ENCODE peak calls at places on chromosomes 2 and 18, in five cellular contexts. X, L, W, U and N are unnamed samples.

GRCh38 chr2:11264818-11265217 is 79.6 kb downstream of the ROCK2 start:
- DNase-seq in L (no peak), U (no peak), W (no peak), X (no peak), N (no peak)

GRCh38 chr2:129253461-129253812 is 726.0 kb upstream of the RAB6C start:
- DNase-seq in U (no peak), W (no peak), L (no peak), X (no peak), N (peak)

GRCh38 chr2:183010112-183010511 is 28.1 kb downstream of the NCKAP1 start:
- DNase-seq in L (peak), X (peak), W (peak), U (no peak), N (peak)

GRCh38 chr18:21484851-21485636 is 115.5 kb downstream of the ESCO1 start:
- DNase-seq in X (peak), U (no peak), L (peak), W (no peak), N (no peak)

GRCh38 chr18:40555914-40556313 is 1399.1 kb upstream of the PIK3C3 start:
- DNase-seq in W (no peak), U (no peak), L (no peak), X (no peak), N (no peak)

GRCh38 chr18:13548106-13548819 is 178.1 kb downstream of the FAM210A start:
- DNase-seq in X (no peak), L (no peak), W (no peak), U (no peak), N (no peak)

GRCh38 chr18:48871391-48872166 is 79.2 kb downstream of the SMAD7 start:
- DNase-seq in W (peak), L (no peak), X (no peak), U (no peak), N (no peak)

GRCh38 chr18:7173216-7173615 is 55.6 kb upstream of the LAMA1 start:
- DNase-seq in W (no peak), L (no peak), U (no peak), X (no peak), N (no peak)

GRCh38 chr2:12313445-12314118 is 403.2 kb upstream of the TRIB2 start:
- DNase-seq in L (peak), X (no peak), U (no peak), W (no peak), N (no peak)

GRCh38 chr2:214358506-214358905 is 52.3 kb upstream of the VWC2L start:
- DNase-seq in X (no peak), U (no peak), W (no peak), L (no peak), N (no peak)

GRCh38 chr18:21955757-21956652 is 213.4 kb upstream of the GATA6 start:
- DNase-seq in W (peak), L (peak), U (peak), X (peak), N (peak)

GRCh38 chr2:140851258-140851657 is 1279.6 kb downstream of the LRP1B start:
- DNase-seq in W (no peak), X (no peak), U (no peak), L (no peak), N (no peak)

GRCh38 chr2:210553371-210553770 is 3.0 kb upstream of the CPS1 start:
- DNase-seq in X (no peak), U (no peak), L (peak), W (no peak), N (no peak)

GRCh38 chr18:51621103-51621969 is 423.9 kb upstream of the MEX3C start:
- DNase-seq in U (peak), W (peak), X (peak), L (peak), N (peak)

GRCh38 chr2:167190053-167190452 is 301.8 kb downstream of the XIRP2 start:
- DNase-seq in X (peak), W (no peak), U (no peak), L (peak), N (no peak)

GRCh38 chr18:48926420-48926857 is 24.3 kb downstream of the SMAD7 start:
- DNase-seq in X (no peak), W (no peak), L (no peak), U (no peak), N (no peak)

GRCh38 chr2:238652771-238653157 is 195.1 kb upstream of the TWIST2 start:
- DNase-seq in X (no peak), U (no peak), L (no peak), W (no peak), N (no peak)

GRCh38 chr2:135056790-135057189 is 4.7 kb downstream of the RAB3GAP1 start:
- DNase-seq in X (peak), L (peak), W (no peak), U (no peak), N (no peak)

GRCh38 chr2:224927671-224928173 is 114.5 kb downstream of the DOCK10 start:
- DNase-seq in L (peak), W (no peak), X (no peak), U (no peak), N (no peak)

GRCh38 chr18:44594779-44595467 is 85.8 kb upstream of the SETBP1 start:
- DNase-seq in U (no peak), X (peak), W (no peak), L (peak), N (no peak)

GRCh38 chr2:118861242-118861641 is 13.8 kb upstream of the EN1 start:
- DNase-seq in X (no peak), U (no peak), L (no peak), W (no peak), N (no peak)

GRCh38 chr2:75146903-75147332 is 52.4 kb downstream of the TACR1 start:
- DNase-seq in X (peak), U (no peak), L (peak), W (no peak), N (no peak)

GRCh38 chr2:204255469-204255868 is 289.8 kb upstream of the PARD3B start:
- DNase-seq in L (no peak), W (no peak), U (no peak), X (no peak), N (no peak)

GRCh38 chr2:229408356-229408755 is 137.3 kb upstream of the PID1 start:
- DNase-seq in W (no peak), U (peak), L (peak), X (peak), N (no peak)

DNA sequence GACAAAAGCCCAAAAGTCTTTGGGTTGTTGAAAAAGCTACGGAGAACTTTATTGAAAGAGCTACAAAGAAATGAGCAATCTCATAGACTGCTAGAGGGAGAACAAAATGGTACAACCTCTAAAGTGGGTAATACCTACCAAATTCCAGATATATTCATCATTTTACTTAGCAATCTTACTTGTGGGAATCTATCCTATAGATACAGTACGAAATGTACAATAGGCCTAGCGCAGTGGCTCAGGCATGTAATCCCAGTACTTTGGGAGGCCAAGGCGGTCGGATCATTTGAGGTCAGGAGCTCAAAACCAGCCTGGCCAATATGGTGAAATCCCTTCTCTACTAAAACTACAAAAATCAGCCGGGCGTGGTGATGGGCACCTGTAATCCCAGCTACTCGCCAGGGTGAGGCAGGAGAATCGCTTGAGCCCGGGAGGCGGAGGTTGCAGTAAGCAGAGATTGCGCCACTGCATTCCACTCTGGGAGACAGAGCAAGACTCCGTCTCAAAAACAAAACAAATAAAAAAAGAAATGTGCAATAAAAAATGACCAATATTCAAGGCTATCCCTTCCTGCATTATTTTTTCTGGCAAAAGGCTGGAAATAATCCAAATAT is 10.1 kb downstream of the EXOC6B start:
- DNase-seq in U (no peak), W (no peak), L (no peak), X (no peak), N (no peak)
- TF ChIP-seq CTCF in U (no peak), W (no peak), L (no peak), X (no peak), N (no peak)

GRCh38 chr2:113236367-113237159 is 42.2 kb downstream of the PAX8 start:
- DNase-seq in W (no peak), U (no peak), X (no peak), L (no peak), N (no peak)

GRCh38 chr2:113237604-113238003 is 41.1 kb downstream of the PAX8 start:
- DNase-seq in L (no peak), W (no peak), U (no peak), X (no peak), N (no peak)

GRCh38 chr2:113242318-113242717 is 36.4 kb downstream of the PAX8 start:
- DNase-seq in U (no peak), L (no peak), W (no peak), X (no peak), N (no peak)

GRCh38 chr2:113240915-113241911 is 37.5 kb downstream of the PAX8 start:
- DNase-seq in W (no peak), L (peak), X (peak), U (peak), N (no peak)

GRCh38 chr2:113240150-113240914 is 38.4 kb downstream of the PAX8 start:
- DNase-seq in W (no peak), L (peak), X (peak), U (peak), N (no peak)
- TF ChIP-seq CTCF in W (no peak), L (no peak), X (peak), U (no peak), N (no peak)

GRCh38 chr2:150599889-150600288 is 112.4 kb upstream of the RND3 start:
- DNase-seq in U (no peak), W (no peak), X (no peak), L (no peak), N (no peak)
- TF ChIP-seq CTCF in U (no peak), W (no peak), X (peak), L (no peak), N (no peak)

GRCh38 chr18:46829947-46830346 is 73.1 kb upstream of the ST8SIA5 start:
- DNase-seq in W (no peak), X (no peak), U (no peak), L (no peak), N (no peak)
- TF ChIP-seq CTCF in W (no peak), X (no peak), U (no peak), L (no peak), N (no peak)

DNA sequence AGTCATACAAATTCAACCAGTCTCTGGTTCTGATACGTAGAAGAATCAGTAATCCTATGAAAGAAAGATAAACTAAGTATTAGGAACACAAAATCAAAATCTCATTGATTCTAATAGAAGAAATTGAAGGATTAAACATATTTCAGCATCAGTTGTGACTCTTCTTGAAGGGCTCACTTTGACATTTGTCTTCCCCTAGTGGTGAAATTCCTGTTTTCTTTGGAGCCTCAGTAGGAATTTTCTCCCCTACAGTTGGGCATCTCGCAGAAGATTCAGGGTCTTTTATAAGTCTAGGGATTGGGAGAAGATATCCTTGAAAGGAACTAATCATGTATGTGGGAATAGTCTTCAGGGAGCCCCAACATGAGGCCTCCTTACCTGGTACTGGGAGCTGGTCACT is 2.8 kb upstream of the CRYGB start:
- DNase-seq in X (no peak), U (no peak), L (no peak), W (no peak), N (no peak)
- TF ChIP-seq CTCF in X (no peak), U (no peak), L (no peak), W (peak), N (no peak)

GRCh38 chr18:64119916-64120315 is 29.0 kb downstream of the LINC00305 start:
- DNase-seq in U (no peak), X (no peak), W (no peak), L (peak), N (no peak)
- TF ChIP-seq CTCF in U (no peak), X (no peak), W (peak), L (peak), N (no peak)

GRCh38 chr2:9094117-9094516 is 90.6 kb upstream of the MBOAT2 start:
- DNase-seq in U (no peak), W (no peak), X (no peak), L (no peak), N (no peak)

GRCh38 chr2:9095226-9095625 is 91.7 kb upstream of the MBOAT2 start:
- DNase-seq in U (no peak), X (no peak), L (no peak), W (no peak), N (no peak)

GRCh38 chr2:9097239-9097638 is 93.8 kb upstream of the MBOAT2 start:
- DNase-seq in L (no peak), W (no peak), U (no peak), X (no peak), N (no peak)

GRCh38 chr2:9096761-9097160 is 93.3 kb upstream of the MBOAT2 start:
- DNase-seq in W (no peak), U (no peak), L (no peak), X (no peak), N (no peak)

GRCh38 chr2:9095690-9096089 is 92.2 kb upstream of the MBOAT2 start:
- DNase-seq in X (peak), U (no peak), W (no peak), L (peak), N (peak)
- TF ChIP-seq CTCF in X (peak), U (no peak), W (no peak), L (no peak), N (no peak)

GRCh38 chr2:44342854-44343253 is 18.4 kb downstream of the PREPL start:
- DNase-seq in U (no peak), L (no peak), W (no peak), X (no peak), N (no peak)
- TF ChIP-seq CTCF in U (no peak), L (peak), W (peak), X (peak), N (no peak)